ENCODE peak calls at places on chromosome 5, in seven cellular contexts. R is SJSA1, L is brain microvascular endothelial cell, A is HFF-Myc, Z is SK-N-SH, F is IMR-90, K is A549. G is an unnamed sample.
A peak's percentile ranks its signal among the peaks of the same experiment; 100 is the strongest.

GRCh38 chr5:180975338-180975737 is 13.3 kb upstream of the BTNL3 start:
- DNase-seq in L (no peak), K (no peak), R (no peak), F (no peak), A (no peak), Z (no peak), G (no peak)

GRCh38 chr5:121872846-121873245 is 21.2 kb downstream of the FTMT start:
- DNase-seq in Z (no peak), A (no peak), F (no peak), K (no peak), L (no peak), R (no peak), G (no peak)

GRCh38 chr5:128537306-128537998 is 593 bp downstream of the FBN2 start:
- DNase-seq in F (peak; percentile 55), A (no peak), Z (peak; percentile 14), K (peak; percentile 45), R (peak; percentile 64), L (peak; percentile 41), G (no peak)

GRCh38 chr5:103667068-103667467 is 104.5 kb upstream of the NUDT12 start:
- DNase-seq in L (peak; percentile 77), K (peak; percentile 19), F (peak; percentile 26), Z (no peak), A (no peak), R (no peak), G (no peak)

GRCh38 chr5:96022971-96023370 is 61.3 kb upstream of the ELL2 start:
- DNase-seq in R (no peak), K (no peak), A (no peak), L (no peak), F (no peak), Z (no peak), G (no peak)

GRCh38 chr5:150640311-150641005 is at the start of gene SYNPO:
- DNase-seq in F (peak; percentile 98), A (no peak), K (peak; percentile 84), L (peak; percentile 90), Z (peak; percentile 63), R (peak; percentile 85), G (no peak)

GRCh38 chr5:161863259-161863658 is 15.3 kb downstream of the GABRA1 start:
- DNase-seq in F (no peak), Z (no peak), R (no peak), A (no peak), K (no peak), L (no peak), G (no peak)

GRCh38 chr5:63697811-63698210 is 264.4 kb downstream of the HTR1A start:
- DNase-seq in Z (no peak), F (no peak), L (no peak), R (peak; percentile 58), K (no peak), A (no peak), G (no peak)

GRCh38 chr5:96324708-96325107 is 108.3 kb downstream of the PCSK1 start:
- DNase-seq in F (peak; percentile 96), Z (no peak), K (peak; percentile 63), L (peak; percentile 91), A (peak; percentile 65), R (peak; percentile 55), G (no peak)

GRCh38 chr5:89728134-89728533 is 681.4 kb downstream of the CETN3 start:
- DNase-seq in L (no peak), R (no peak), Z (no peak), K (no peak), A (no peak), F (no peak), G (no peak)

GRCh38 chr5:513216-514100 is 10.8 kb downstream of the SLC9A3 start:
- DNase-seq in Z (no peak), L (no peak), K (no peak), R (no peak), F (no peak), A (no peak), G (no peak)

GRCh38 chr5:55600536-55601208 is 65.9 kb upstream of the PLPP1 start:
- DNase-seq in L (peak; percentile 64), R (no peak), A (peak; percentile 74), F (peak; percentile 60), K (peak; percentile 21), Z (peak; percentile 43), G (no peak)
- H3K4me3 ChIP-seq in L (no peak overlapping the region), R (no peak overlapping the region), A (peak overlapping the region; percentile 8), F (no peak overlapping the region), K (peak overlapping the region; percentile 14), Z (no peak overlapping the region), G (no peak overlapping the region)

GRCh38 chr5:140267201-140267540 is 35.7 kb downstream of the PFDN1 start:
- DNase-seq in L (no peak), Z (no peak), K (no peak), A (no peak), R (no peak), F (no peak), G (no peak)
- H3K4me3 ChIP-seq in L (no peak overlapping the region), Z (no peak overlapping the region), K (no peak overlapping the region), A (no peak overlapping the region), R (no peak overlapping the region), F (no peak overlapping the region), G (no peak overlapping the region)

GRCh38 chr5:110077147-110077546 is 387.4 kb downstream of the MAN2A1 start:
- DNase-seq in R (no peak), Z (no peak), L (no peak), K (no peak), A (no peak), F (no peak), G (no peak)
- H3K4me3 ChIP-seq in R (no peak overlapping the region), Z (no peak overlapping the region), L (no peak overlapping the region), K (no peak overlapping the region), A (no peak overlapping the region), F (no peak overlapping the region), G (no peak overlapping the region)

GRCh38 chr5:68024426-68024825 is 191.1 kb upstream of the PIK3R1 start:
- DNase-seq in A (no peak), R (no peak), Z (no peak), F (no peak), K (no peak), L (no peak), G (no peak)
- H3K4me3 ChIP-seq in A (no peak overlapping the region), R (no peak overlapping the region), Z (no peak overlapping the region), F (no peak overlapping the region), K (no peak overlapping the region), L (no peak overlapping the region), G (no peak overlapping the region)

GRCh38 chr5:155040984-155041383 is 27.4 kb downstream of the KIF4B start:
- DNase-seq in A (no peak), K (no peak), R (no peak), F (no peak), Z (no peak), L (no peak), G (no peak)
- H3K4me3 ChIP-seq in A (no peak overlapping the region), K (no peak overlapping the region), R (no peak overlapping the region), F (no peak overlapping the region), Z (no peak overlapping the region), L (no peak overlapping the region), G (no peak overlapping the region)

GRCh38 chr5:88666761-88667186 is 216.2 kb downstream of the MEF2C start:
- DNase-seq in R (no peak), F (peak; percentile 15), A (no peak), L (no peak), Z (no peak), K (no peak), G (no peak)
- H3K4me3 ChIP-seq in R (no peak overlapping the region), F (peak overlapping the region; percentile 52), A (peak overlapping the region; percentile 12), L (peak overlapping the region; percentile 49), Z (peak overlapping the region; percentile 27), K (no peak overlapping the region), G (no peak overlapping the region)